ENCODE peak calls at places on chromosomes 13 and 19, in four cellular contexts. M is DND-41; T is CD4-positive, alpha-beta T cell; Z is CD8-positive, alpha-beta T cell. C is an unnamed sample. For H3K27me3, the result is how much of the 10 kb centered on the place peaks cover.

GRCh38 chr19:4709440-4710280 is 14.0 kb downstream of the DPP9 start:
- DNase-seq in M (no peak), T (no peak), Z (peak), C (no peak)

GRCh38 chr19:28504727-28505126 is 708.2 kb downstream of the UQCRFS1 start:
- DNase-seq in Z (no peak), T (no peak), M (no peak), C (no peak)

GRCh38 chr13:62432295-62432694 is 1016.6 kb upstream of the PCDH20 start:
- DNase-seq in T (no peak), Z (no peak), M (no peak), C (no peak)

GRCh38 chr13:67416047-67416925 is 186.2 kb upstream of the PCDH9 start:
- DNase-seq in Z (no peak), M (no peak), T (no peak), C (no peak)

GRCh38 chr19:36136975-36137686 is 2.7 kb upstream of the CAPNS1 start:
- DNase-seq in M (no peak), Z (no peak), T (no peak), C (no peak)

GRCh38 chr13:113445791-113446487 is 7.3 kb downstream of the ADPRHL1 start:
- DNase-seq in T (no peak), M (peak), Z (no peak), C (no peak)

GRCh38 chr19:46033401-46033800 is 7.4 kb downstream of the IGFL4 start:
- DNase-seq in Z (no peak), T (no peak), M (no peak), C (no peak)

GRCh38 chr13:114258589-114258988 is 22.8 kb upstream of the UPF3A start:
- DNase-seq in T (no peak), M (no peak), Z (no peak), C (no peak)

GRCh38 chr13:109412232-109412935 is 374.0 kb downstream of the IRS2 start:
- DNase-seq in Z (no peak), M (no peak), T (no peak), C (no peak)

GRCh38 chr19:17266975-17267788 is at the start of gene BABAM1:
- DNase-seq in T (peak), Z (peak), M (peak), C (peak)

GRCh38 chr19:55443045-55443823 is at the start of gene SHISA7:
- DNase-seq in T (no peak), Z (no peak), M (peak), C (no peak)

GRCh38 chr19:55443824-55444719 is 972 bp upstream of the SHISA7 start:
- DNase-seq in M (no peak), T (no peak), Z (no peak), C (no peak)

GRCh38 chr19:55444720-55445045 is 1.6 kb upstream of the SHISA7 start:
- DNase-seq in T (no peak), Z (no peak), M (no peak), C (no peak)

GRCh38 chr19:55447421-55448174 is 4.5 kb upstream of the SHISA7 start:
- DNase-seq in Z (no peak), M (peak), T (no peak), C (no peak)

DNA sequence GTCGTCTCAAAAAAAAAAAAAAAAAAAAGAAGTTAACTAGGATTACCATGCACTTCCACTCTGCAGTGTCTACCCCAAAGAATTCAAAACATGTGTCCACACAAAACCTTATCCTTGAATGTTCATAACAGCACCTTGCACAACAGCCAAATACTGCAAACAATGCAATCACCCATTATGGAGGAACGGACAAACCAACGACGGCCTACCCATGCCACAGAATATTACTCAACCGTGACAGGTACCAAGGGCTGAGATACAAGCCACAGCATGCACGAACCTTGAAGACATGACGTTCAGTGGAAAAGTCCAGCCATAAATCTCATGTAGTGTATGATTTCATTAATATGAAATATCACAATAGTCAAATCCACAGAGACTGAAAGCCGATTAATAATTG is 3.0 kb upstream of the SHISA7 start:
- DNase-seq in T (no peak), M (no peak), Z (no peak), C (no peak)
- H3K27me3 ChIP-seq in T (half or more), M (under half), Z (under half), C (half or more)

GRCh38 chr13:21584973-21585592 is 18.9 kb downstream of the MICU2 start:
- DNase-seq in M (no peak), T (no peak), Z (no peak), C (no peak)
- TF ChIP-seq CTCF in M (no peak), T (no peak), Z (no peak), C (no peak)

GRCh38 chr19:19236173-19236572 is 24.4 kb downstream of the NCAN start:
- DNase-seq in T (no peak), Z (no peak), M (no peak), C (no peak)
- H3K27me3 ChIP-seq in T (under half), Z (under half), M (under half), C (under half)

DNA sequence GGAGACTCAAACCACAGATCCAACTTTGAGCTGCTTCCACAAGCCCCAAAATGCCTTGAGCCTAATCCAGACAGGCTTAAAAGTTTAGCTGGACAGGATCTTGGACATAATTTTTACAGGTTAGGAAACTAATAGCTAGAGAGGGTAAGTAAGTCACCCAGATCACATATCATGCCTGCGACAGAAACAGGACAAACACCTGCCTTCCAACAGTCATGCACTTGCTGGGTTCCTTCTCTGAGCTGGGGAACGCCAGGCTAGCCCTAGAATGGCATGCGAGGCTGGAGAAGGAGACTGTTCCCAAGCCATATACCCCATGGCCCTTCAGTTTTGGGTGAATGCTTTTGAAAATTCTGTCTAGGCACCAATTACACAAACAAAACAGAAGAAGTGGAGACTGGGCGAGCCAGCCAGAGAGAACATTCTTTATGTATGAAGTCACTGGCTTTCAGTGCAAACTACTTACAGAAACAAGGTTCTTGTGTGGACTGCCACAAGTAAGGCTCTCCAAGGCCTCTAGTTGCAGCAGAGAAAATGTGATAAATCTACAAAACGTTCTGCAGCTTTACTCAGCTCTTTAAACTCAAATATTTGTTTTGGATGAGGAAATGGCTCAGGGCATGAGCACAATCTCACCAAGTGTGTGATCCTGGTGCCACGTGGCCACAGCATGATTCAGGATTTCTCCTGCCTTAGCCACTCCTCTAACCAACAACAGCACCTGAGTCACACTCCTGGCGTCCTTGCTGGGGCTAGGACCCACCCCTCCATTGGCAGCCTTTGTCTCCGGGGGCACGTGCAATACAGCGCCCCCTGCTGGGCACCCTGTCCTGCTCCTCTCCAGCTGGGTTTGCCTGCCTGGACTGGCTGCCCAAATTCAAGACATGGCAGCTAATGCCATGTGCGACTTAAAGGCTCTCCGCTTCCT is 73.4 kb upstream of the UBL3 start:
- DNase-seq in M (peak), Z (peak), T (peak), C (no peak)
- TF ChIP-seq CTCF in M (peak), Z (peak), T (peak), C (peak)

C was measured in suprapubic skin.